ENCODE peak calls at places on chromosomes 6 and 20, in six cellular contexts. R is AML-193, V is B cell, M is astrocyte of the spinal cord, B is NCI-H146, W is heart left ventricle. C is an unnamed sample.

GRCh38 chr6:158518196-158519127 is 41.4 kb upstream of the TMEM181 start:
- DNase-seq in R (peak), B (peak), W (peak), M (peak), V (peak), C (peak)

GRCh38 chr6:166361080-166361429 is 18.7 kb upstream of the SFT2D1 start:
- DNase-seq in B (no peak), M (peak), W (peak), V (no peak), R (peak), C (no peak)

GRCh38 chr6:152605342-152605741 is 31.8 kb downstream of the SYNE1 start:
- DNase-seq in R (no peak), V (no peak), M (peak), W (no peak), B (no peak), C (no peak)

GRCh38 chr6:11323666-11324452 is 91.4 kb upstream of the NEDD9 start:
- DNase-seq in M (no peak), R (peak), W (no peak), B (no peak), V (no peak), C (no peak)

GRCh38 chr6:147204060-147204785 is at the start of gene STXBP5:
- DNase-seq in R (peak), B (peak), V (peak), M (peak), W (peak), C (no peak)

GRCh38 chr20:46688151-46689081 is 828 bp downstream of the TP53RK start:
- DNase-seq in M (peak), B (no peak), V (no peak), R (peak), W (no peak), C (no peak)

GRCh38 chr6:29834564-29835436 is 7.2 kb downstream of the HLA-G start:
- DNase-seq in W (no peak), V (peak), B (peak), R (peak), M (peak), C (no peak)

GRCh38 chr6:52127957-52128356 is 40.5 kb upstream of the PKHD1 start:
- DNase-seq in B (no peak), R (no peak), V (no peak), M (no peak), W (no peak), C (no peak)

GRCh38 chr20:2804921-2805681 is 4.7 kb upstream of the CPXM1 start:
- DNase-seq in M (no peak), V (no peak), R (no peak), W (no peak), B (no peak), C (no peak)

GRCh38 chr6:74870403-74870802 is 335.4 kb downstream of the COL12A1 start:
- DNase-seq in B (no peak), M (peak), R (no peak), V (no peak), W (no peak), C (no peak)

GRCh38 chr6:37865534-37865933 is 46.0 kb downstream of the ZFAND3 start:
- DNase-seq in B (no peak), R (peak), M (no peak), W (no peak), V (no peak), C (no peak)

GRCh38 chr20:45047581-45048119 is 53.3 kb downstream of the KCNS1 start:
- DNase-seq in V (no peak), B (no peak), W (no peak), R (no peak), M (no peak), C (no peak)

GRCh38 chr20:11193241-11193640 is 519.4 kb upstream of the JAG1 start:
- DNase-seq in R (peak), W (no peak), B (no peak), V (no peak), M (peak), C (peak)

GRCh38 chr20:58330692-58331091 is 21.2 kb downstream of the RAB22A start:
- DNase-seq in R (no peak), V (no peak), B (no peak), M (peak), W (peak), C (no peak)

GRCh38 chr6:70051197-70051596 is 184.8 kb downstream of the COL19A1 start:
- DNase-seq in B (no peak), R (no peak), W (no peak), M (no peak), V (no peak), C (no peak)

GRCh38 chr6:34360556-34360955 is 31.9 kb downstream of the NUDT3 start:
- DNase-seq in W (no peak), B (no peak), R (no peak), V (no peak), M (peak), C (peak)

GRCh38 chr6:6686748-6687601 is 98.5 kb downstream of the LY86 start:
- DNase-seq in M (peak), B (peak), R (no peak), W (peak), V (peak), C (no peak)

GRCh38 chr20:19974621-19975435 is 42.3 kb upstream of the NAA20 start:
- DNase-seq in R (no peak), B (peak), V (no peak), W (peak), M (peak), C (peak)

GRCh38 chr6:93417421-93417996 is 1.9 kb downstream of the EPHA7 start:
- DNase-seq in R (no peak), W (no peak), V (no peak), B (peak), M (peak), C (no peak)

GRCh38 chr6:73079611-73079955 is 145.7 kb downstream of the KHDC1L start:
- DNase-seq in R (no peak), M (peak), B (no peak), V (no peak), W (no peak), C (peak)

GRCh38 chr6:136149311-136149710 is 100.8 kb downstream of the MTFR2 start:
- DNase-seq in R (no peak), M (no peak), V (no peak), B (no peak), W (no peak), C (no peak)

GRCh38 chr6:158816329-158816728 is 2.8 kb downstream of the EZR start:
- DNase-seq in M (peak), B (no peak), R (no peak), W (no peak), V (no peak), C (no peak)

GRCh38 chr20:45993197-45993951 is 15.3 kb upstream of the MMP9 start:
- DNase-seq in W (no peak), M (no peak), R (peak), B (peak), V (no peak), C (no peak)

GRCh38 chr6:108942556-108943492 is 94.6 kb downstream of the ARMC2 start:
- DNase-seq in V (peak), M (no peak), R (no peak), W (no peak), B (no peak), C (no peak)

GRCh38 chr6:82953871-82954270 is 111.8 kb downstream of the UBE3D start:
- DNase-seq in V (no peak), W (peak), M (no peak), R (no peak), B (no peak), C (no peak)

GRCh38 chr20:46458891-46459750 is 52.7 kb upstream of the ELMO2 start:
- DNase-seq in M (no peak), B (peak), W (no peak), R (no peak), V (peak), C (no peak)

GRCh38 chr6:170229396-170229795 is 61.5 kb downstream of the DLL1 start:
- DNase-seq in B (no peak), V (no peak), R (no peak), W (no peak), M (no peak), C (no peak)

GRCh38 chr6:52734072-52734471 is 29.2 kb downstream of the GSTA2 start:
- DNase-seq in M (no peak), R (no peak), W (no peak), V (no peak), B (no peak), C (no peak)

GRCh38 chr6:13539572-13539971 is 34.8 kb upstream of the SIRT5 start:
- DNase-seq in B (no peak), W (no peak), R (no peak), M (no peak), V (peak), C (no peak)

GRCh38 chr6:71194730-71195129 is 93.9 kb upstream of the OGFRL1 start:
- DNase-seq in M (peak), W (no peak), V (no peak), B (no peak), R (no peak), C (peak)

GRCh38 chr6:132813173-132813856 is 1.1 kb upstream of the RPS12 start:
- DNase-seq in R (peak), W (peak), B (peak), M (peak), V (peak), C (no peak)

GRCh38 chr6:3317741-3318211 is 59.0 kb downstream of the PSMG4 start:
- DNase-seq in B (no peak), R (no peak), V (no peak), W (no peak), M (peak), C (no peak)

GRCh38 chr6:134007077-134007476 is 45.3 kb downstream of the SLC2A12 start:
- DNase-seq in V (no peak), B (peak), R (no peak), W (no peak), M (no peak), C (no peak)

GRCh38 chr20:57392512-57393271 is 1.5 kb downstream of the RBM38 start:
- DNase-seq in W (peak), B (no peak), R (peak), M (no peak), V (peak), C (no peak)

GRCh38 chr20:49846206-49846807 is 33.7 kb downstream of the SLC9A8 start:
- DNase-seq in R (peak), V (peak), W (peak), M (peak), B (peak), C (no peak)

GRCh38 chr6:30557683-30557981 is 537 bp downstream of the PRR3 start:
- DNase-seq in V (no peak), W (no peak), B (no peak), M (no peak), R (peak), C (no peak)

GRCh38 chr6:1335367-1336037 is 23.6 kb downstream of the FOXQ1 start:
- DNase-seq in M (peak), R (peak), V (no peak), W (no peak), B (no peak), C (peak)

GRCh38 chr6:27177454-27178000 is 70.0 kb upstream of the PRSS16 start:
- DNase-seq in R (peak), B (peak), W (peak), M (peak), V (peak), C (no peak)

GRCh38 chr6:145247677-145248419 is 487.5 kb downstream of the EPM2A start:
- DNase-seq in B (no peak), R (peak), M (peak), V (no peak), W (no peak), C (peak)